ENCODE peak calls at places on chromosomes 12 and 14, in seven cellular contexts. D is osteocyte, R is Calu3, Q is uterus, L is tibial artery, V is stomach, S is endothelial cell. J is an unnamed sample.

GRCh38 chr14:64680013-64680674 is 24.1 kb upstream of the PLEKHG3 start:
- DNase-seq in D (no peak), R (no peak), Q (no peak), L (peak; percentile 54), V (peak; percentile 48), S (no peak), J (no peak)

GRCh38 chr12:54394281-54394719 is 9.8 kb upstream of the ZNF385A start:
- DNase-seq in D (no peak), R (peak; percentile 76), Q (peak; percentile 55), L (no peak), V (peak; percentile 56), S (peak; percentile 65), J (no peak)

GRCh38 chr14:75258079-75258802 is 20.4 kb upstream of the FOS start:
- DNase-seq in D (no peak), R (no peak), Q (peak; percentile 81), L (peak; percentile 82), V (peak; percentile 45), S (no peak), J (no peak)

GRCh38 chr14:80621701-80622100 is 319.8 kb downstream of the CEP128 start:
- DNase-seq in D (no peak), R (no peak), Q (no peak), L (no peak), V (no peak), S (no peak), J (no peak)

GRCh38 chr14:34355584-34356266 is 106.3 kb downstream of the SPTSSA start:
- DNase-seq in D (no peak), R (no peak), Q (peak; percentile 20), L (no peak), V (no peak), S (peak; percentile 4), J (no peak)

GRCh38 chr12:66693901-66694513 is 15.1 kb upstream of the GRIP1 start:
- DNase-seq in D (no peak), R (peak; percentile 43), Q (peak; percentile 15), L (no peak), V (no peak), S (peak; percentile 12), J (no peak)

GRCh38 chr14:98945611-98946570 is 326.1 kb downstream of the BCL11B start:
- DNase-seq in D (no peak), R (no peak), Q (no peak), L (no peak), V (no peak), S (no peak), J (no peak)

GRCh38 chr12:71848212-71848611 is 8.7 kb downstream of the TBC1D15 start:
- DNase-seq in D (no peak), R (no peak), Q (no peak), L (no peak), V (no peak), S (no peak), J (no peak)

GRCh38 chr12:110844551-110845395 is 2.0 kb upstream of the CCDC63 start:
- DNase-seq in D (no peak), R (no peak), Q (no peak), L (no peak), V (no peak), S (no peak), J (no peak)

GRCh38 chr12:46430340-46430948 is 57.9 kb upstream of the SLC38A2 start:
- DNase-seq in D (no peak), R (peak; percentile 20), Q (no peak), L (no peak), V (no peak), S (no peak), J (no peak)

GRCh38 chr14:95547272-95547625 is 12.4 kb downstream of the GLRX5 start:
- DNase-seq in D (no peak), R (peak; percentile 13), Q (no peak), L (no peak), V (no peak), S (no peak), J (no peak)

GRCh38 chr12:122886851-122887816 is 8.8 kb downstream of the VPS37B start:
- DNase-seq in D (no peak), R (peak; percentile 78), Q (no peak), L (no peak), V (peak; percentile 46), S (no peak), J (no peak)

GRCh38 chr14:101475468-101476257 is 85.6 kb upstream of the DIO3 start:
- DNase-seq in D (peak; percentile 84), R (peak; percentile 59), Q (peak; percentile 72), L (peak; percentile 41), V (peak; percentile 23), S (no peak), J (no peak)

GRCh38 chr14:104996032-104996431 is 10.4 kb downstream of the CLBA1 start:
- DNase-seq in D (no peak), R (no peak), Q (peak; percentile 8), L (no peak), V (no peak), S (no peak), J (no peak)

GRCh38 chr14:104992501-104992900 is 6.9 kb downstream of the CLBA1 start:
- DNase-seq in D (no peak), R (no peak), Q (no peak), L (no peak), V (no peak), S (no peak), J (no peak)

GRCh38 chr14:104994988-104995387 is 9.4 kb downstream of the CLBA1 start:
- DNase-seq in D (no peak), R (no peak), Q (peak; percentile 7), L (no peak), V (no peak), S (no peak), J (no peak)

GRCh38 chr14:104993306-104993705 is 7.7 kb downstream of the CLBA1 start:
- DNase-seq in D (no peak), R (no peak), Q (no peak), L (no peak), V (no peak), S (no peak), J (no peak)

GRCh38 chr14:104993808-104994591 is 8.4 kb downstream of the CLBA1 start:
- DNase-seq in D (no peak), R (no peak), Q (peak; percentile 12), L (no peak), V (no peak), S (no peak), J (no peak)
- TF ChIP-seq CTCF in D (no peak), R (no peak), Q (no peak), L (no peak), V (no peak), S (no peak), J (no peak)

GRCh38 chr12:27304856-27305255 is 27.8 kb upstream of the BMAL2 start:
- DNase-seq in D (no peak), R (no peak), Q (no peak), L (no peak), V (no peak), S (no peak), J (no peak)

GRCh38 chr12:27309995-27310315 is 22.7 kb upstream of the BMAL2 start:
- DNase-seq in D (no peak), R (no peak), Q (no peak), L (no peak), V (no peak), S (no peak), J (no peak)

GRCh38 chr12:27303139-27304111 is 29.2 kb upstream of the BMAL2 start:
- DNase-seq in D (no peak), R (no peak), Q (no peak), L (no peak), V (no peak), S (no peak), J (no peak)

GRCh38 chr12:27309293-27309994 is 23.2 kb upstream of the BMAL2 start:
- DNase-seq in D (no peak), R (no peak), Q (no peak), L (no peak), V (no peak), S (no peak), J (no peak)

DNA sequence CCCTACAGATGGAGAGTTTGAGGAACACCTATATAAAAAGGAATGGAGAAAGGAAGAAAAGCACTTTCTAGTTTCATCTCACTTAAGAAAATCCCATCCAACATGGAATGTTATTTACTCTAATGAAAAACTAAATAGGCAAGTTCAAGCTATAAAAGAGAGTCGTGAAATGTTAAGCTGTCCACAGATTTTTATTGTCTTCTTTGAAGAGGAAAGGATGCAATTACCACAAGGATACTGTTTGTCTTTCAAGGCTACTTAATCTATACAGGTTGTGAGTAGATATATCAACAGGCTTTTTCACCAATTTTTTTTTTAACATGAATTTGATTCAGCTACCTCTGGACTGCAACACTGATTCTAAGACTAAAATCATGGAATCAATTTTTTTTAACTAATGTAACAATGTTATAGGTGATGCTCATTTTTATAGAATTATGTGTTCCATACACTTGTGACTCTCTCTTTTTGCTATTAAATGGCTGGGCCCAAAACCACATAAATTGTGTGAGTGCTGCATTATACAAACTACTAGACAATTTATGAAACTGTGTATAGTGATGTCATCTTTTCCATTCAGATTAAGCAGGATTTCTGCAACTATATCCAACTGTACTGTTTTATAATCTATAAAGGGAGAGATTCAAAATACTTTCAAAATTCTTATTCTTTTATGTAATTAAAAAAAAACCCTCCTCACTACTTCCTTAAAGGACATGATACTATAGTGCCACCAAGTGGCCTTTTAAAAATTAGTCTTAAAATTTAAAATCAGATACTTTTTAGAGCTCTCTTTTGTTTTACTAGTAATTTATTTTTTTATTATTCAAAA is 26.7 kb upstream of the BMAL2 start:
- DNase-seq in D (no peak), R (no peak), Q (no peak), L (no peak), V (no peak), S (no peak), J (no peak)
- TF ChIP-seq CTCF in D (peak; percentile 68), R (peak; percentile 35), Q (peak; percentile 68), L (peak; percentile 49), V (peak; percentile 32), S (peak; percentile 61), J (peak; percentile 49)

GRCh38 chr12:95473440-95473946 is 459 bp upstream of the METAP2 start:
- DNase-seq in D (peak; percentile 73), R (peak; percentile 49), Q (peak; percentile 44), L (peak; percentile 51), V (peak; percentile 36), S (peak; percentile 27), J (no peak)
- TF ChIP-seq CTCF in D (no peak), R (no peak), Q (no peak), L (no peak), V (no peak), S (no peak), J (no peak)

GRCh38 chr14:43003845-43004244 is 1397.2 kb downstream of the LRFN5 start:
- DNase-seq in D (no peak), R (no peak), Q (no peak), L (no peak), V (no peak), S (no peak), J (no peak)

GRCh38 chr14:43001729-43002128 is 1395.1 kb downstream of the LRFN5 start:
- DNase-seq in D (no peak), R (no peak), Q (no peak), L (no peak), V (no peak), S (no peak), J (no peak)

GRCh38 chr14:43005807-43006206 is 1399.1 kb downstream of the LRFN5 start:
- DNase-seq in D (no peak), R (no peak), Q (no peak), L (no peak), V (no peak), S (no peak), J (no peak)
- TF ChIP-seq CTCF in D (peak; percentile 32), R (no peak), Q (no peak), L (no peak), V (no peak), S (no peak), J (no peak)

GRCh38 chr12:11621797-11622423 is 27.6 kb upstream of the ETV6 start:
- DNase-seq in D (no peak), R (no peak), Q (no peak), L (no peak), V (no peak), S (no peak), J (no peak)
- TF ChIP-seq CTCF in D (no peak), R (no peak), Q (no peak), L (no peak), V (no peak), S (no peak), J (no peak)

J was measured in activated B cell treated with CpG ODN at 0.5 μM for 24 hours.